ENCODE peak calls at places on chromosomes 11 and 22, in five cellular contexts. K, F, J, D and Z are unnamed samples.

GRCh38 chr22:25053153-25053805 is 100.8 kb downstream of the KIAA1671 start:
- DNase-seq in K (no peak), F (peak), J (no peak), D (no peak), Z (no peak)

GRCh38 chr11:3130269-3131071 is 34.6 kb downstream of the OSBPL5 start:
- DNase-seq in K (peak), F (no peak), J (peak), D (no peak), Z (peak)

GRCh38 chr11:69380451-69380901 is 86.5 kb downstream of the MYEOV start:
- DNase-seq in K (peak), F (no peak), J (no peak), D (no peak), Z (no peak)

GRCh38 chr11:120718171-120718570 is 206.6 kb downstream of the GRIK4 start:
- DNase-seq in K (peak), F (no peak), J (no peak), D (no peak), Z (no peak)

GRCh38 chr11:82225930-82226329 is 507.7 kb downstream of the FAM181B start:
- DNase-seq in K (no peak), F (no peak), J (no peak), D (no peak), Z (no peak)

GRCh38 chr11:60978546-60979380 is 7.3 kb downstream of the CD6 start:
- DNase-seq in K (no peak), F (no peak), J (no peak), D (no peak), Z (no peak)

GRCh38 chr11:45336136-45336535 is 50.0 kb upstream of the SYT13 start:
- DNase-seq in K (no peak), F (no peak), J (no peak), D (no peak), Z (no peak)

GRCh38 chr22:42313804-42314581 is 43.5 kb upstream of the TCF20 start:
- DNase-seq in K (no peak), F (no peak), J (peak), D (peak), Z (no peak)

GRCh38 chr11:33585564-33585963 is 115.1 kb downstream of the C11orf91 start:
- DNase-seq in K (no peak), F (no peak), J (no peak), D (no peak), Z (no peak)

GRCh38 chr11:93361435-93361834 is 30.9 kb downstream of the DEUP1 start:
- DNase-seq in K (no peak), F (no peak), J (no peak), D (no peak), Z (no peak)

GRCh38 chr11:12409621-12410005 is 32.2 kb downstream of the PARVA start:
- DNase-seq in K (no peak), F (no peak), J (no peak), D (no peak), Z (no peak)

GRCh38 chr11:3345736-3346135 is 33.2 kb downstream of the ZNF195 start:
- DNase-seq in K (peak), F (no peak), J (no peak), D (no peak), Z (no peak)

GRCh38 chr11:36069576-36070214 is 125.8 kb downstream of the LDLRAD3 start:
- DNase-seq in K (no peak), F (no peak), J (no peak), D (no peak), Z (no peak)

GRCh38 chr22:31896472-31896871 is 47.9 kb upstream of the YWHAH start:
- DNase-seq in K (no peak), F (no peak), J (no peak), D (no peak), Z (no peak)

GRCh38 chr11:103887001-103887680 is 149.3 kb upstream of the DDI1 start:
- DNase-seq in K (no peak), F (no peak), J (no peak), D (no peak), Z (no peak)

GRCh38 chr22:39928556-39929401 is 27.9 kb downstream of the GRAP2 start:
- DNase-seq in K (no peak), F (no peak), J (no peak), D (no peak), Z (no peak)

GRCh38 chr11:69439651-69440464 is 41.6 kb upstream of the LINC01488 start:
- DNase-seq in K (no peak), F (no peak), J (peak), D (no peak), Z (no peak)

GRCh38 chr11:100863080-100863581 is 176.0 kb downstream of the ARHGAP42 start:
- DNase-seq in K (no peak), F (peak), J (peak), D (no peak), Z (peak)

GRCh38 chr11:92580931-92581330 is 356.3 kb downstream of the FAT3 start:
- DNase-seq in K (no peak), F (no peak), J (no peak), D (no peak), Z (no peak)

GRCh38 chr11:86644291-86644690 is 28.1 kb downstream of the ME3 start:
- DNase-seq in K (no peak), F (peak), J (no peak), D (no peak), Z (no peak)

GRCh38 chr11:81237139-81237538 is 1496.5 kb downstream of the FAM181B start:
- DNase-seq in K (no peak), F (no peak), J (no peak), D (no peak), Z (no peak)

GRCh38 chr11:102589047-102589459 is 36.1 kb downstream of the MMP20 start:
- DNase-seq in K (no peak), F (no peak), J (no peak), D (no peak), Z (no peak)

GRCh38 chr11:102934735-102935134 is 20.8 kb downstream of the MMP13 start:
- DNase-seq in K (peak), F (no peak), J (no peak), D (no peak), Z (no peak)

GRCh38 chr11:120236169-120237107 is 3.5 kb upstream of the POU2F3 start:
- DNase-seq in K (no peak), F (no peak), J (no peak), D (no peak), Z (no peak)

GRCh38 chr11:33034983-33035382 is 4.4 kb upstream of the TCP11L1 start:
- DNase-seq in K (no peak), F (no peak), J (no peak), D (no peak), Z (no peak)

GRCh38 chr11:74770456-74770855 is 21.8 kb downstream of the RNF169 start:
- DNase-seq in K (no peak), F (no peak), J (no peak), D (no peak), Z (no peak)

GRCh38 chr11:113398669-113399430 is 11.3 kb downstream of the ANKK1 start:
- DNase-seq in K (peak), F (no peak), J (no peak), D (no peak), Z (no peak)

GRCh38 chr11:122656073-122656630 is 630 bp downstream of the UBASH3B start:
- DNase-seq in K (peak), F (no peak), J (peak), D (peak), Z (peak)

GRCh38 chr11:70168405-70168754 is 34.7 kb upstream of the FADD start:
- DNase-seq in K (no peak), F (no peak), J (no peak), D (no peak), Z (no peak)

DNA sequence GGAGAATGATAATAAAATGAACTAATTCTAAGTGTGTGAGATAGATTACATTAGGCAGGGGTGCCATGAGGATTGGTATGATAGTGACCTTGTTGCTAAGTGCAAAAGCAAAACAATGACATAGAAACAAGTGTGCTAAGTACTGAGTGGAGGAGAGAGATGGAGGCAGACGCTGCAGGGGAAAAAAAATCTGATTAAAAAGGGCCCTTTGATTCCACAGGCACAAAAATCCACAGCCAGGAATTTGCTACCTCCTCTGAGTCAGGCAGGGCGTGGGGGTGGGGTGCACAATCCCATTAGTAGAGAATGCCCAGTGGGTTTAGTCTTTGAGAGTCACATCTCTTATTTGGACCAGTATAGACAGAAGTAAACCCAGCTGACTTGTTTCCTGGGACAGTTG is at the start of gene CNTF:
- DNase-seq in K (no peak), F (no peak), J (no peak), D (no peak), Z (no peak)
- H3K4me3 ChIP-seq in K (no peak), F (no peak), J (no peak), D (no peak), Z (no peak)

GRCh38 chr11:71395010-71395560 is 53.1 kb downstream of the DHCR7 start:
- DNase-seq in K (no peak), F (no peak), J (no peak), D (no peak), Z (no peak)

GRCh38 chr11:71396548-71397123 is 51.6 kb downstream of the DHCR7 start:
- DNase-seq in K (no peak), F (no peak), J (no peak), D (no peak), Z (no peak)

GRCh38 chr11:71397328-71397860 is 50.8 kb downstream of the DHCR7 start:
- DNase-seq in K (no peak), F (no peak), J (no peak), D (no peak), Z (no peak)

GRCh38 chr11:71397961-71398360 is 50.2 kb downstream of the DHCR7 start:
- DNase-seq in K (no peak), F (no peak), J (no peak), D (no peak), Z (no peak)

GRCh38 chr11:71395774-71396173 is 52.4 kb downstream of the DHCR7 start:
- DNase-seq in K (no peak), F (no peak), J (no peak), D (no peak), Z (no peak)
- TF ChIP-seq CTCF in K (no peak), F (no peak), J (no peak), D (no peak), Z (no peak)

GRCh38 chr11:64643258-64643881 is 52.4 kb downstream of the SLC22A12 start:
- DNase-seq in K (no peak), F (no peak), J (no peak), D (no peak), Z (no peak)
- H3K4me3 ChIP-seq in K (no peak), F (no peak), J (no peak), D (peak), Z (no peak)

DNA sequence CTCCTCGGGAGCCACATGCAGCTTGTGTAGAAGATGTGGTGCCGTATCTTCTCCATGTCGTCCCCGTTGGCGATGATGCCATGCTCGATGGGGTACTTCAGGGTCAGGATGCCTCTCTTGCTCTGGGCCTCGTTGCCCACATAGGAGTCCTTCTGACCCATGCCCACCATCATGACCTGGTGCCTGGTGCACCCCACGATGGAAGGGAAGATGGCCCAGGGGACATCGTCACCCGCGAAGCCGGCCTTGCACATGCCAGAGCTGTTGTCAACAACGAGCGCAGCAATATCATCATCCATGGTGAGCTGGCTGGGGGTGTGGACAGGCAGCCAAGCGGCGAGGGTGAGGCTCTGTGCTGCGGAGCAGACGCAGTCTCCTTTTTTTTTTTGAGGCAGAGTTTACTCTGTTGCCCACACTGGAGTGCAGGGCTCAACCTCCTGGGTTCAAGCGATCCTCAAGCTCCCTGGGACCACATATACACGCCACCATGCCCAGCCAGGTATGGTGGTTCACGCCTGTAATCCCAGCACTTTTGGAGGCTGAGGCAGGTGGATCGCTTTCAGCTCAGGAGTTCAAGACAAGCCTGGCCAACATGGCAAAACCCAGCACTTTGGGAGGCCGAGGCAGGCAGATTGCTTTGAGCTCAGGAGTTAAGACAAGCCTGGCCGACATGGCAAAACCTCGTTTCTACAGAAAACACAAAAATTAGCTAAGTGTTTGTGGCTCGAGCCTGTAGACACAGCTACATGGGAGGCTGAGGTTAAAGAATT is 17.3 kb upstream of the EP300 start:
- DNase-seq in K (no peak), F (no peak), J (no peak), D (no peak), Z (no peak)
- TF ChIP-seq CTCF in K (no peak), F (no peak), J (no peak), D (no peak), Z (no peak)

GRCh38 chr11:65802841-65803240 is 16.0 kb downstream of the OVOL1 start:
- DNase-seq in K (no peak), F (no peak), J (no peak), D (no peak), Z (peak)
- H3K4me3 ChIP-seq in K (no peak), F (no peak), J (no peak), D (no peak), Z (no peak)

GRCh38 chr11:9061807-9062206 is 29.6 kb downstream of the SCUBE2 start:
- DNase-seq in K (no peak), F (no peak), J (no peak), D (no peak), Z (no peak)

GRCh38 chr11:9057032-9057431 is 34.4 kb downstream of the SCUBE2 start:
- DNase-seq in K (no peak), F (no peak), J (no peak), D (no peak), Z (no peak)

GRCh38 chr11:9056467-9056866 is 34.9 kb downstream of the SCUBE2 start:
- DNase-seq in K (no peak), F (no peak), J (no peak), D (no peak), Z (no peak)

GRCh38 chr11:9057888-9058287 is 33.5 kb downstream of the SCUBE2 start:
- DNase-seq in K (no peak), F (no peak), J (no peak), D (no peak), Z (no peak)

DNA sequence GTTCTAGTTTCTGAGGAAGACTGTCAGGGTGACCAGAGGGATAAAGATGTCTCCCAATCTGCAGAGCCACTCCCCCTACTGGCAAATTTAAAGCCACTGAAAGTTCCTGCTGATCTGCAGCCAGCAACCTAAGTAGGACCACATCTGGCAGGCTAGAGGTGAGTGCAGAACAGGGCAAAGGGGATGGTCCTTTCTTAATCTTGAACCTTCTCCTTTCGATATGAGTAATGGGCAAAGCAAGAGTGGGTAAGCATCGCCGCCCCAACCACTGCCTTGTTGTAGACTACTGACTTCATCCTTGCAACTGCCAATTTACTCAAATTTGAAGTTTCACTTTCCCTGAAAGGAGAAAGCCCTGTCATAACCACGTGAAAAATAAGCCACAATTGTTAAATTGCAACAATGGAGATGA is 30.7 kb downstream of the SCUBE2 start:
- DNase-seq in K (no peak), F (no peak), J (no peak), D (peak), Z (no peak)
- TF ChIP-seq CTCF in K (no peak), F (peak), J (no peak), D (no peak), Z (no peak)

DNA sequence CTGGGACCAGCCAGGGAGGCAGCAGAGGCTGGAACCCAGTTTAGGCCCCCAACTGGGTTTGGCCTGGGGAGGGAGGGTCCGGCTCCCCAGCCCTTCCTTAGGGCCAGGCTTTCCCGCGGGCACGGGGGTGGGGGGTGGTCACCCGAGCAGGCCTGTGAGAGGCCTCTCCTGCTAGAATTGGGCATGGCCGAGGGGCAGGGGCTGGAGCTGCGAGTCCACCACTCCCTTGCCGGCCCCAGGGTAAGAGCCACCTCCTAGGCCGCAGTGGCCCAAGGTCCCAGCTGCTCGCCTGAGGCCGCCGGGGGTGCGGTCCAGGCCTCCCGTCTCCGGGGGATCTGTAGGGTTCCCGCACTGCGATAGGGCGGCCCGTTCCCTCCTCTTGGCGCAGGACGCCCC is 6.1 kb downstream of the LMNTD2 start:
- DNase-seq in K (no peak), F (no peak), J (no peak), D (no peak), Z (no peak)
- H3K4me3 ChIP-seq in K (no peak), F (peak), J (peak), D (peak), Z (peak)

DNA sequence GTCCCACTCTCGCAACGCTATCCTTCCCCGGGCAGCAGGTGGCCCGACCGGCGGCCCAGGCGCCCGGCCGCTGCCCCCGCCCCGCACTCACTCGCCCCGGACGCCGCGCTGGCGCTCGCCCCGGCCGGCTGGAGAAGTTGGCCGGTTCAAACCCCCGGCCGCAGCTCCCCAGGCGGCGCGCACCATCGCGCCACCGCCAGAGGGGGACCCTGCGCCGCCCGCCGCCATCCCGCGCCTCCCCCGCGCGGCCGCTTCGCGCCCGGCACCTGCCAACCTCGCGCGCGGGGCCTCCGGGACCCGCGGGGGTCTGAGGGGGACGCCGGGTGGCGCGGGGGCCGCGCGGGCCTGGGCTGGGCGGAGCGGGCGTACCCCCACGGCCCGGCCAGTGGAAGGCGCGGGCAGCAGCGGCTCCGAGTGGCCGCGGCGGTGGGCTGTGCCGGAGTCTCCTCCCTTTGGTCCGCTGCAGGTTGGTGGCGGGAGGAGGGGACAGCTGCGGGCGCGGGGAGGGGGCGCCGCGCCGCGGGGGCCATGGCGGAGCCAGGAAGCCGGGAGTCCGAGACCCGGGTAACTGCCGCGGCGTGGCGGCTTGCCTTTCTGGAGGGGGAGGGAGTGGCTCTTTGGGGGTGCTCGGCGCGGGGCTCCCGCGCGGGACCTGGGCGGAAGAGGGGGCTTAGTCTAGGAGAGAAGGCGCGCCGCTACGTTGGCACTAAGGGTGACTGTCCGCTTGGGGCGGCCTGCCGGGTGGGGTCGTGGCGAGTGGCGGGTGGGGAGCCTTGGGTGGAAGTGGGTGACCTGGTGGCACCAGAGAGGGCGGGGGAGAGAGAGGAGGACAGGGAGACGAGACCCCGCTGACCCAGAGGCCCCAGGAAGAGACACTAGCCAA is at the start of the genes MPST and TST:
- DNase-seq in K (peak), F (no peak), J (peak), D (no peak), Z (peak)
- TF ChIP-seq CTCF in K (no peak), F (no peak), J (no peak), D (no peak), Z (no peak)

DNA sequence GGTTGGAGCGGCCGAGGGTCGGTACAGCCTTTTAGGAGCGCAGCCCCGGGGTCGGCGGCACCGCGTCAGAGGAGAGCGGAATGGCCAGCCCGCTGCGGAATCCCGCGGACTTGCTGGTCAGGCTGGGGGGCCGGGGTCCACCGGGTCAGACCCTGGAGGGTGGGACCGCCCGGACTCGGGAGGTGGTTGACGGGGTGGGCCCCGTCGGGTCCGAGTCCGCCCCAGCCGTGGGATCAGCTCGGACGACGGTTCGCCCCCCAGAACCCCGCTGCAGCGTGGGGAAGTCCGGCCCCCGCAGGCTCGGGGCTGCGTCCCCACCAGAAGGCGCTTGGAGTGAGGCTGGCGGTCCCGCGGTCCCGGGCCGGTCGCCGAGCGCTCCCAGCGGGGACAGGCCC is 301 bp upstream of the ADM2 start:
- DNase-seq in K (no peak), F (no peak), J (no peak), D (no peak), Z (peak)
- H3K4me3 ChIP-seq in K (no peak), F (peak), J (peak), D (peak), Z (peak)

GRCh38 chr11:132559371-132560036 is 972.8 kb downstream of the OPCML start:
- DNase-seq in K (no peak), F (no peak), J (no peak), D (no peak), Z (no peak)
- TF ChIP-seq CTCF in K (no peak), F (peak), J (no peak), D (no peak), Z (no peak)